ENCODE peak calls at places on chromosome 10, in four cellular contexts. One of them, this sample, is unnamed. For H3K36me3, the result is how much of the 10 kb centered on the place peaks cover.

GRCh38 chr10:117677239-117677638 is 134.7 kb downstream of the EMX2 start:
- DNase-seq in body of pancreas: no peak
- DNase-seq in prostate gland: no peak
- DNase-seq in CD8-positive, alpha-beta memory T cell: no peak
- DNase-seq in this sample: no peak

GRCh38 chr10:17062009-17062408 is 67.6 kb downstream of the CUBN start:
- DNase-seq in CD8-positive, alpha-beta memory T cell: no peak
- DNase-seq in body of pancreas: no peak
- DNase-seq in prostate gland: no peak
- DNase-seq in this sample: no peak

GRCh38 chr10:29535012-29535777 is 99.6 kb downstream of the SVIL start:
- DNase-seq in CD8-positive, alpha-beta memory T cell: no peak
- DNase-seq in body of pancreas: peak
- DNase-seq in prostate gland: peak
- DNase-seq in this sample: no peak

GRCh38 chr10:43417950-43418768 is 9.2 kb upstream of the HNRNPF start:
- DNase-seq in body of pancreas: no peak
- DNase-seq in prostate gland: no peak
- DNase-seq in CD8-positive, alpha-beta memory T cell: peak
- DNase-seq in this sample: no peak

GRCh38 chr10:114821915-114822770 is 563 bp downstream of the FHIP2A start:
- DNase-seq in body of pancreas: peak
- DNase-seq in CD8-positive, alpha-beta memory T cell: peak
- DNase-seq in prostate gland: peak
- DNase-seq in this sample: peak

GRCh38 chr10:73577788-73578187 is 13.4 kb downstream of the USP54 start:
- DNase-seq in prostate gland: peak
- DNase-seq in CD8-positive, alpha-beta memory T cell: no peak
- DNase-seq in body of pancreas: peak
- DNase-seq in this sample: peak

GRCh38 chr10:111200505-111201186 is 123.8 kb downstream of the ADRA2A start:
- DNase-seq in prostate gland: no peak
- DNase-seq in CD8-positive, alpha-beta memory T cell: no peak
- DNase-seq in body of pancreas: peak
- DNase-seq in this sample: no peak

GRCh38 chr10:126001579-126001978 is 105.2 kb downstream of the FANK1 start:
- DNase-seq in CD8-positive, alpha-beta memory T cell: no peak
- DNase-seq in body of pancreas: peak
- DNase-seq in prostate gland: no peak
- DNase-seq in this sample: no peak

GRCh38 chr10:75959912-75960311 is 528.5 kb downstream of the LRMDA start:
- DNase-seq in body of pancreas: no peak
- DNase-seq in prostate gland: no peak
- DNase-seq in CD8-positive, alpha-beta memory T cell: no peak
- DNase-seq in this sample: no peak

GRCh38 chr10:48472670-48473069 is 132.2 kb downstream of the ARHGAP22 start:
- DNase-seq in prostate gland: no peak
- DNase-seq in body of pancreas: no peak
- DNase-seq in CD8-positive, alpha-beta memory T cell: no peak
- DNase-seq in this sample: no peak

GRCh38 chr10:79430946-79431345 is 14.5 kb downstream of the ZCCHC24 start:
- DNase-seq in prostate gland: no peak
- DNase-seq in CD8-positive, alpha-beta memory T cell: no peak
- DNase-seq in body of pancreas: no peak
- DNase-seq in this sample: no peak

GRCh38 chr10:46229144-46229563 is 57.6 kb upstream of the ANTXRL start:
- DNase-seq in CD8-positive, alpha-beta memory T cell: peak
- DNase-seq in body of pancreas: peak
- DNase-seq in prostate gland: no peak
- DNase-seq in this sample: peak

GRCh38 chr10:51683031-51683830 is 16.2 kb downstream of the CSTF2T start:
- DNase-seq in body of pancreas: no peak
- DNase-seq in CD8-positive, alpha-beta memory T cell: no peak
- DNase-seq in prostate gland: no peak
- DNase-seq in this sample: no peak

GRCh38 chr10:46077141-46077554 is 31.1 kb upstream of the MSMB start:
- DNase-seq in CD8-positive, alpha-beta memory T cell: no peak
- DNase-seq in prostate gland: no peak
- DNase-seq in body of pancreas: no peak
- DNase-seq in this sample: no peak

GRCh38 chr10:4840151-4840550 is 14.1 kb downstream of the AKR1E2 start:
- DNase-seq in CD8-positive, alpha-beta memory T cell: no peak
- DNase-seq in body of pancreas: no peak
- DNase-seq in prostate gland: no peak
- DNase-seq in this sample: no peak
- H3K36me3 ChIP-seq in CD8-positive, alpha-beta memory T cell: under half
- H3K36me3 ChIP-seq in body of pancreas: under half
- H3K36me3 ChIP-seq in prostate gland: under half
- H3K36me3 ChIP-seq in this sample: half or more

GRCh38 chr10:113021268-113022028 is 71.4 kb downstream of the TCF7L2 start:
- DNase-seq in CD8-positive, alpha-beta memory T cell: no peak
- DNase-seq in body of pancreas: peak
- DNase-seq in prostate gland: no peak
- DNase-seq in this sample: peak
- H3K27ac ChIP-seq in CD8-positive, alpha-beta memory T cell: no peak
- H3K27ac ChIP-seq in body of pancreas: peak
- H3K27ac ChIP-seq in prostate gland: no peak
- H3K27ac ChIP-seq in this sample: peak

DNA sequence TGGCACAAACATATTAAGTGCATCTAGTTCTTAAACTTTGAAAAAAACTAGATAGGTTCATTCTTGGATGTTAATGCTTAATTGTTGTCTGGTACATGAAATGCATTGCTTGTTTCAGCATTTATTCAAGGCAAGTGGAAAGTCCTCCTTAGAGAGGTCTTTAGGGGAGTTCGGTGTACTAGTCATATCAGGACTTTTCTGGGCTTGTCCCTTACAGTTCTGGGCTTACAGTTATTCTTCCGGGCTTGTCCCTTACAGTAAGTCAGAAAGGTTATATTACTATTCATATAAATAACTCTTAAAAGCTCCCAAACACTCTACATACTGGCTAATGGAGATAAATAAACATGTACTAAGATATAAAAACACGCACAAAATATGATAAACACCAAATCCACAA is 61.6 kb upstream of the MRLN start:
- DNase-seq in CD8-positive, alpha-beta memory T cell: no peak
- DNase-seq in body of pancreas: no peak
- DNase-seq in prostate gland: no peak
- DNase-seq in this sample: no peak
- H3K36me3 ChIP-seq in CD8-positive, alpha-beta memory T cell: under half
- H3K36me3 ChIP-seq in body of pancreas: under half
- H3K36me3 ChIP-seq in prostate gland: under half
- H3K36me3 ChIP-seq in this sample: under half

DNA sequence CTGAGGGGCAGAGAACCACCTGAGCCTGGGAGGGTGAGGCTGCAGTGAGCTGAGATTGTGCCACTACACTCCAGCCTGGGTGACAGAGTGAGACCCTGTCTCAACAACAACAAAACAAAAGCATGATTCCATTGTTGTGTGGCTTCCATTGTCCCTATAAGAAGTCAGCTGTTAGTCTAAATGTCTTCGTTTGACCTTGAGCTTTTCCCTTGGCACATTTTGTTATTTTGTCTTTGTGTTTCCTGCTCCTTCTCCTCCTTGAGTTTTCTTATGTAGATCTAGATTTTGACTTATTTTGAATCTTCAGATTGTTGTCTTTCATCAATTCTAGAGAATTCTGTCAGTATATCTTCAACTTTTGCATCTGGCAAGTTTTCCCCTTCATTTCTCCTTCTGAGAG is 13.6 kb upstream of the JAKMIP3 start:
- DNase-seq in CD8-positive, alpha-beta memory T cell: no peak
- DNase-seq in body of pancreas: no peak
- DNase-seq in prostate gland: no peak
- DNase-seq in this sample: no peak
- H3K27ac ChIP-seq in CD8-positive, alpha-beta memory T cell: no peak
- H3K27ac ChIP-seq in body of pancreas: no peak
- H3K27ac ChIP-seq in prostate gland: no peak
- H3K27ac ChIP-seq in this sample: no peak